ENCODE peak calls at places on chromosome 14, in six cellular contexts. V, D, P, J, Q and L are unnamed samples.

GRCh38 chr14:33631021-33631420 is 319.9 kb downstream of the EGLN3 start:
- DNase-seq in Q (no peak), J (no peak), P (no peak), D (no peak), V (no peak), L (no peak)

GRCh38 chr14:48536318-48536717 is 860.9 kb upstream of the MDGA2 start:
- DNase-seq in V (no peak), Q (no peak), J (no peak), D (no peak), P (peak; percentile 35), L (no peak)

GRCh38 chr14:20278414-20278813 is 27.3 kb downstream of the TTC5 start:
- DNase-seq in D (no peak), Q (no peak), J (no peak), V (no peak), P (no peak), L (no peak)

GRCh38 chr14:53946404-53947400 is 9.9 kb downstream of the BMP4 start:
- DNase-seq in Q (no peak), V (no peak), D (peak; percentile 59), P (peak; percentile 56), J (no peak), L (no peak)

GRCh38 chr14:94391284-94391914 is 3.0 kb upstream of the SERPINA1 start:
- DNase-seq in Q (no peak), V (no peak), P (no peak), J (no peak), D (no peak), L (no peak)

GRCh38 chr14:31969371-31969770 is 107.7 kb upstream of the ARHGAP5 start:
- DNase-seq in V (no peak), P (no peak), Q (no peak), D (no peak), J (no peak), L (no peak)

GRCh38 chr14:67541448-67542387 is 8.6 kb downstream of the PLEKHH1 start:
- DNase-seq in V (no peak), P (no peak), J (no peak), Q (no peak), D (no peak), L (no peak)

GRCh38 chr14:104395941-104396681 is 183.5 kb upstream of the C14orf180 start:
- DNase-seq in J (no peak), V (no peak), P (no peak), Q (no peak), D (no peak), L (no peak)

GRCh38 chr14:38143170-38143569 is 64.5 kb upstream of the SSTR1 start:
- DNase-seq in J (no peak), P (no peak), V (no peak), Q (no peak), D (no peak), L (no peak)

GRCh38 chr14:50018236-50019210 is 97.8 kb downstream of the VCPKMT start:
- DNase-seq in D (no peak), P (no peak), Q (no peak), J (no peak), V (no peak), L (no peak)

GRCh38 chr14:39232554-39233415 is 930 bp upstream of the MIA2 start:
- DNase-seq in P (no peak), D (no peak), Q (no peak), V (no peak), J (no peak), L (no peak)

GRCh38 chr14:49598182-49598478 is 610 bp upstream of the LRR1 start:
- DNase-seq in P (peak; percentile 28), J (no peak), Q (no peak), V (no peak), D (no peak), L (no peak)

GRCh38 chr14:85414142-85414541 is 115.8 kb upstream of the FLRT2 start:
- DNase-seq in D (no peak), P (no peak), J (no peak), V (no peak), Q (no peak), L (no peak)

GRCh38 chr14:57136669-57137068 is 132.0 kb downstream of the EXOC5 start:
- DNase-seq in V (no peak), Q (peak; percentile 44), J (no peak), P (peak; percentile 36), D (no peak), L (no peak)

GRCh38 chr14:92481811-92482559 is 31.6 kb upstream of the RIN3 start:
- DNase-seq in J (no peak), Q (no peak), D (no peak), V (no peak), P (no peak), L (no peak)

GRCh38 chr14:86153480-86153879 is 623.5 kb downstream of the FLRT2 start:
- DNase-seq in D (no peak), V (no peak), Q (no peak), J (no peak), P (no peak), L (no peak)

GRCh38 chr14:31559939-31560338 is 1.3 kb upstream of the NUBPL start:
- DNase-seq in J (no peak), Q (no peak), P (peak; percentile 37), V (no peak), D (no peak), L (no peak)

GRCh38 chr14:61281186-61281676 is at the start of gene TMEM30B:
- DNase-seq in J (peak; percentile 13), V (peak; percentile 34), D (peak; percentile 17), Q (no peak), P (no peak), L (no peak)

GRCh38 chr14:75317148-75317547 is 38.5 kb downstream of the FOS start:
- DNase-seq in P (no peak), D (no peak), Q (no peak), J (no peak), V (no peak), L (no peak)

GRCh38 chr14:80577599-80577998 is 363.9 kb downstream of the CEP128 start:
- DNase-seq in V (no peak), D (no peak), Q (no peak), J (no peak), P (no peak), L (no peak)
- TF ChIP-seq CTCF in V (no peak), D (no peak), Q (no peak), J (no peak), P (no peak), L (no peak)

GRCh38 chr14:96666088-96666487 is 131.1 kb upstream of the VRK1 start:
- DNase-seq in V (no peak), P (no peak), Q (no peak), D (no peak), J (no peak), L (no peak)
- TF ChIP-seq CTCF in V (no peak), P (no peak), Q (no peak), D (no peak), J (no peak), L (no peak)

GRCh38 chr14:51652168-51653095 is 722 bp downstream of the FRMD6 start:
- DNase-seq in J (peak; percentile 2), Q (peak; percentile 28), P (peak; percentile 70), D (peak; percentile 47), V (peak; percentile 5), L (no peak)
- TF ChIP-seq CTCF in J (peak; percentile 27), Q (no peak), P (peak; percentile 49), D (no peak), V (no peak), L (peak; percentile 51)

GRCh38 chr14:55301722-55302121 is 30.5 kb downstream of the FBXO34 start:
- DNase-seq in D (no peak), Q (no peak), V (no peak), J (no peak), P (no peak), L (no peak)

GRCh38 chr14:55298423-55298822 is 27.2 kb downstream of the FBXO34 start:
- DNase-seq in D (no peak), Q (no peak), J (no peak), V (no peak), P (no peak), L (no peak)

GRCh38 chr14:55302367-55302766 is 31.1 kb downstream of the FBXO34 start:
- DNase-seq in V (no peak), D (no peak), Q (no peak), P (no peak), J (no peak), L (no peak)

GRCh38 chr14:55294603-55295002 is 23.4 kb downstream of the FBXO34 start:
- DNase-seq in D (no peak), P (no peak), V (no peak), J (no peak), Q (no peak), L (no peak)

DNA sequence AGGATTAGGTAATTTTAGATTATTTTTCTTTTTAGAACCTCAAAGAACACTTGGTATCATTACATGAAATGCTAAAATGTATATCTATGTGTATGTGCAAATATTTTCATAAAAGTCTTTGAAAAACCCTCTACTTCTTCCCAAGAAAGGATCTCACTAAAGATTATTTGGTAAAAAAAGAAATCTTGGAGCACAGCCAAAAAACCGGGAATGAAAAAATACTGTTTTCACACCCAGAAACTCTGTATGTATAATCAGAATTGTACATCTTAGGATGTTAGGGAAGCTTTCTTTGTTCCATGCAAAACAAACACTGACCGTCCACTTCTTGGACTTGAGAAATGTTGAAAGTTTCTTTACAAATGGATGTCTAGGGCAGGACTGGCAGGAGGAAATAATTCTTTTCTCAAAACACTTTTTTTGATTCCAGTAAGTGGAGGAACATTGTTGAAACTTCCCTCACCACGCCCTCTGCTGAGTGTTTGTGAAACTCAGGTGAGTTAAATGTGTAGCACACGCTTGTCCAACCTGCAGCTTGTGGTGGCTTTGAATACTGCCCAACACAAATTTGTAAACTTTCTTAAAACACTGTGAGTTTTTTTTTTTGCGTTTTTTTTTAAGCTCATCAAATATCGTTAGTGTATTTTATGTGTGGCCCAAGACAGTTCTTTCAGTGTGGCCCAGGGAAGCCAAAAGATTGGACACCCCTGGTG is 26.5 kb downstream of the FBXO34 start:
- DNase-seq in V (peak; percentile 22), J (no peak), P (no peak), Q (no peak), D (no peak), L (no peak)
- TF ChIP-seq CTCF in V (no peak), J (no peak), P (no peak), Q (no peak), D (no peak), L (no peak)

DNA sequence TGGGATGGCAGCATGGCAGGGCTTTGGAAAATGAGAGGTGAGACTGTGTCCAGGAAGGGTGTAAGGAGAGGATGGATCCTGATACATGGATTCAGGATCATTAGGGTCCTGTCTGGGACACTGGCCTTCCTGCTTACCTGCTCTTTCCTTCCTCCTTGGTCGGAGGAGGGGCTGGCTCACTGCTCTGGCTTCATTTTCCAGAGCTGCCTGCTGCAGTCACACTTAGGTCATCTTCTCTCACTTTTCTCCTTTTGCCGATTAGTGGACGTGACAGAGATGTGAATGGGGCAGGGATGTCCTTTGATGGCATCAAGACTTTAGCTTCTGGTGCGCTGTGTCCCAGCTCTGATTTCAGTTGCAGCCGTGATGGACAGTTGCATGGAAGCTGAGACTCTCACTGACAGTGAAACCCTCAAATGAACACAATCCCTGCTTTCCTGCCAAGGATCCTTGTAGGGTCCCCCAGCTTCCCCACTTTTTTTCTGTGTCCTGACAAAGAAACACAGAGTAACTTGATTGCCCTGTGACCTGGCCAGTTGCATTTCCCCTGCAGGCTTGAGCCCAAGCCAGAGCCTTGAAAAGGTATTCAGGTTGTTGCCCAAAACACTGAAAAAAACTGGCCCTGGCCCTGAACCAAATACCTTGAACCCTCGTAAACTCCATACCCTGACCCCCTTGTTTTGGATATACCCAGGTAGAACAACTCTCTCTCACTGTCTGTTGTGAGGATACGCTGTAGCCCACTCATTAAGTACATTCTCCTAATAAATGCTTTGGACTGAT is 756 bp upstream of the CIDEB start:
- DNase-seq in J (no peak), Q (no peak), V (no peak), D (no peak), P (no peak), L (no peak)
- TF ChIP-seq CTCF in J (peak; percentile 30), Q (no peak), V (peak; percentile 14), D (no peak), P (no peak), L (peak; percentile 17)